ENCODE peak calls at places on chromosomes 11 and 22, in four cellular contexts. One of them, this sample, is unnamed.
A peak's percentile ranks its signal among the peaks of the same experiment; 100 is the strongest.

GRCh38 chr11:94794287-94795168 is 26.4 kb downstream of the AMOTL1 start:
- DNase-seq in HTR-8/SVneo: peak; percentile 80
- DNase-seq in ovary: peak; percentile 62
- DNase-seq in fibroblast of lung: peak; percentile 93
- DNase-seq in this sample: no peak

GRCh38 chr22:47203554-47203991 is 441.1 kb downstream of the TBC1D22A start:
- DNase-seq in HTR-8/SVneo: no peak
- DNase-seq in ovary: peak; percentile 79
- DNase-seq in fibroblast of lung: no peak
- DNase-seq in this sample: no peak

GRCh38 chr11:96207459-96208449 is 135.2 kb downstream of the MAML2 start:
- DNase-seq in HTR-8/SVneo: no peak
- DNase-seq in ovary: no peak
- DNase-seq in fibroblast of lung: no peak
- DNase-seq in this sample: no peak

GRCh38 chr11:8252388-8252787 is 11.3 kb downstream of the LMO1 start:
- DNase-seq in HTR-8/SVneo: no peak
- DNase-seq in ovary: peak; percentile 1
- DNase-seq in fibroblast of lung: no peak
- DNase-seq in this sample: no peak

GRCh38 chr11:114152162-114152561 is 92.7 kb downstream of the ZBTB16 start:
- DNase-seq in HTR-8/SVneo: no peak
- DNase-seq in ovary: no peak
- DNase-seq in fibroblast of lung: no peak
- DNase-seq in this sample: no peak

GRCh38 chr11:119615003-119615878 is 113.8 kb downstream of the NECTIN1 start:
- DNase-seq in HTR-8/SVneo: peak; percentile 78
- DNase-seq in ovary: no peak
- DNase-seq in fibroblast of lung: peak; percentile 68
- DNase-seq in this sample: no peak

GRCh38 chr11:57513911-57514537 is 1.5 kb downstream of the SLC43A1 start:
- DNase-seq in HTR-8/SVneo: no peak
- DNase-seq in ovary: peak; percentile 59
- DNase-seq in fibroblast of lung: peak; percentile 28
- DNase-seq in this sample: peak; percentile 18

GRCh38 chr11:630871-631270 is 3.9 kb upstream of the SCT start:
- DNase-seq in HTR-8/SVneo: no peak
- DNase-seq in ovary: no peak
- DNase-seq in fibroblast of lung: no peak
- DNase-seq in this sample: no peak

GRCh38 chr11:116851631-116852030 is 14.2 kb upstream of the APOA1 start:
- DNase-seq in HTR-8/SVneo: no peak
- DNase-seq in ovary: no peak
- DNase-seq in fibroblast of lung: no peak
- DNase-seq in this sample: no peak

GRCh38 chr22:42522546-42522945 is 3.0 kb upstream of the RRP7A start:
- DNase-seq in HTR-8/SVneo: no peak
- DNase-seq in ovary: no peak
- DNase-seq in fibroblast of lung: no peak
- DNase-seq in this sample: no peak

GRCh38 chr11:843818-844692 is 1.4 kb downstream of the TSPAN4 start:
- DNase-seq in HTR-8/SVneo: peak; percentile 92
- DNase-seq in ovary: peak; percentile 90
- DNase-seq in fibroblast of lung: peak; percentile 96
- DNase-seq in this sample: no peak

GRCh38 chr11:20762112-20762511 is 92.7 kb downstream of the NELL1 start:
- DNase-seq in HTR-8/SVneo: no peak
- DNase-seq in ovary: no peak
- DNase-seq in fibroblast of lung: no peak
- DNase-seq in this sample: no peak

GRCh38 chr11:64385953-64386704 is 27.2 kb downstream of the RPS6KA4 start:
- DNase-seq in HTR-8/SVneo: no peak
- DNase-seq in ovary: no peak
- DNase-seq in fibroblast of lung: no peak
- DNase-seq in this sample: peak; percentile 27

GRCh38 chr22:49201046-49201970 is 626.4 kb downstream of the BRD1 start:
- DNase-seq in HTR-8/SVneo: no peak
- DNase-seq in ovary: no peak
- DNase-seq in fibroblast of lung: no peak
- DNase-seq in this sample: no peak